ENCODE peak calls at places on chromosomes 6 and 20, in eight cellular contexts. F is left lung, R is omental fat pad, X is AG09309, Y is neural progenitor cell, H is upper lobe of left lung, B is AG04450, W is AG10803. O is an unnamed sample.

GRCh38 chr20:47358672-47359532 is 2.4 kb upstream of the ZMYND8 start:
- DNase-seq in R (no peak), B (no peak), F (peak), X (peak), H (peak), Y (peak), W (peak), O (no peak)

GRCh38 chr6:3438190-3439167 is 18.4 kb downstream of the SLC22A23 start:
- DNase-seq in R (no peak), Y (no peak), H (no peak), W (peak), B (peak), X (peak), F (no peak), O (no peak)

GRCh38 chr6:21033575-21034026 is 499.3 kb downstream of the CDKAL1 start:
- DNase-seq in X (peak), Y (no peak), B (peak), H (no peak), W (peak), F (peak), R (no peak), O (no peak)

GRCh38 chr20:62961310-62961783 is 8.8 kb downstream of the SLC17A9 start:
- DNase-seq in H (no peak), F (no peak), Y (peak), X (no peak), R (no peak), B (no peak), W (no peak), O (no peak)

GRCh38 chr6:52582996-52583395 is 6.1 kb upstream of the TRAM2 start:
- DNase-seq in R (no peak), Y (no peak), H (no peak), B (no peak), X (no peak), W (no peak), F (no peak), O (no peak)

GRCh38 chr20:17594443-17594842 is 24.6 kb downstream of the DSTN start:
- DNase-seq in R (no peak), Y (no peak), X (no peak), H (peak), B (peak), W (peak), F (peak), O (no peak)

GRCh38 chr6:4355241-4355640 is 219.9 kb upstream of the ECI2 start:
- DNase-seq in H (no peak), B (no peak), W (peak), Y (peak), X (peak), R (no peak), F (no peak), O (no peak)

GRCh38 chr6:170085475-170086401 is 205.1 kb downstream of the DLL1 start:
- DNase-seq in R (peak), W (no peak), X (no peak), H (peak), F (peak), B (no peak), Y (no peak), O (no peak)

GRCh38 chr6:7697432-7697819 is 28.5 kb upstream of the BMP6 start:
- DNase-seq in R (no peak), Y (no peak), F (no peak), H (no peak), X (no peak), W (no peak), B (no peak), O (no peak)

GRCh38 chr20:41086402-41087324 is 50.7 kb upstream of the PLCG1 start:
- DNase-seq in W (no peak), F (no peak), Y (no peak), B (no peak), R (no peak), H (no peak), X (no peak), O (no peak)

GRCh38 chr20:63597651-63598478 is 23.8 kb upstream of the HELZ2 start:
- DNase-seq in W (no peak), B (no peak), R (no peak), F (no peak), X (no peak), Y (no peak), H (no peak), O (no peak)

GRCh38 chr6:124961784-124962611 is at the start of gene RNF217:
- DNase-seq in Y (peak), X (no peak), F (peak), B (no peak), H (peak), W (peak), R (no peak), O (peak)

GRCh38 chr6:146543940-146544661 is 468 bp downstream of the RAB32 start:
- DNase-seq in B (no peak), R (peak), X (no peak), W (peak), F (peak), Y (peak), H (peak), O (no peak)

GRCh38 chr6:109257494-109257893 is 124.8 kb downstream of the CD164 start:
- DNase-seq in F (no peak), B (no peak), X (no peak), H (no peak), W (no peak), R (no peak), Y (no peak), O (no peak)

GRCh38 chr6:43981363-43981990 is 145.8 kb downstream of the MRPL14 start:
- DNase-seq in W (no peak), Y (no peak), B (no peak), F (no peak), H (peak), X (no peak), R (peak), O (peak)

GRCh38 chr6:155943635-155944034 is 488.0 kb upstream of the NOX3 start:
- DNase-seq in X (no peak), W (no peak), R (no peak), F (no peak), H (no peak), Y (no peak), B (peak), O (no peak)

GRCh38 chr20:60906555-60906954 is 345.5 kb upstream of the CDH4 start:
- DNase-seq in Y (no peak), W (no peak), B (no peak), F (no peak), X (no peak), H (no peak), R (no peak), O (no peak)

GRCh38 chr6:25026723-25027122 is 91.0 kb upstream of the RIPOR2 start:
- DNase-seq in Y (no peak), W (no peak), H (peak), X (no peak), B (no peak), F (peak), R (no peak), O (no peak)

GRCh38 chr6:116099036-116099435 is 1.6 kb upstream of the NT5DC1 start:
- DNase-seq in W (no peak), Y (no peak), F (no peak), R (no peak), H (no peak), B (no peak), X (no peak), O (no peak)

GRCh38 chr6:111566222-111566717 is 39.4 kb downstream of the TRAF3IP2 start:
- DNase-seq in H (no peak), W (no peak), X (no peak), R (no peak), F (no peak), Y (no peak), B (no peak), O (no peak)
- TF ChIP-seq CTCF in H (no peak), W (no peak), X (no peak), R (no peak), F (no peak), Y (no peak), B (no peak), O (no peak)

DNA sequence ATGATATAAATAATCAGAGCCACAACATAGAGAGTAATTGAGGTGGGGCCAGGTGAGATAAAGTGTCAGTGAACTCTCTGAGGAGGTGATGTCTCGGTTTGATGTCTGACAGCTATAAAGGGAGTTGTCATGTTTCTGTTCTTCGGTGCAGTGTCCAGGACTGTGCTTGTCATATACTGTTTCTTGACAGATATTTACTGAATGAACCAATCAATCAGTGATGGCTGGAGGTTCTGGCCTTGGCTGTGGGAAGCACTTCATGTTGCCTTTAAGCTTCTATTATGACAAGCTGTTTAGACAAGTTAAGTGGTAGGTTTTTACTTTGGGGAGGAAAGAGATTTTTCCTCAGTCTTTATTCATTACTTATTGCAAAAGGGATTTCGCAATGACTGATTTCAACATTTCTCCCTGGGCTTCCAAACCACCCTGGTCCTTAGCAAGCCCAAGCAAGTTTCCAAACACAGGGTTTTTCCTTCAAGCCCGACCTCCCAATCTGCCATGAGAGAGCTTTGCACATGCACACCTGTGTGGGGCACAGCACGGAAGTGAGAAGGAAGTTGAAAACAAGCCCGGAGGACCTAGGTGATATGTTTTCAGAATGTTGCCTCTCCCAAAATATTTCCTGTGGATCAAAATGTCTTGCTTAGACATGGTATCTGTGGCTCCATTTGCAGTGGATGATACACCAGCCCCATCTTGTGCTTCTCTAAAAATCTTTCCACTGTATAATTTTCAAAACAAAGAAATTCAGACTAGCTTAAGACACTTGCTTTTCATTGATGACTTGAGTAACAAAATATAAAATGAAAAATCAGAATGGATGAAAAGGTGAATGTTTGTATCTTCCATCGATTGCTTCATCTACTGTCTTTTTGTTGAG is 567.3 kb upstream of the BTBD3 start:
- DNase-seq in W (peak), X (peak), F (no peak), R (no peak), B (peak), Y (no peak), H (peak), O (no peak)
- TF ChIP-seq CTCF in W (peak), X (no peak), F (no peak), R (no peak), B (peak), Y (no peak), H (no peak), O (no peak)

DNA sequence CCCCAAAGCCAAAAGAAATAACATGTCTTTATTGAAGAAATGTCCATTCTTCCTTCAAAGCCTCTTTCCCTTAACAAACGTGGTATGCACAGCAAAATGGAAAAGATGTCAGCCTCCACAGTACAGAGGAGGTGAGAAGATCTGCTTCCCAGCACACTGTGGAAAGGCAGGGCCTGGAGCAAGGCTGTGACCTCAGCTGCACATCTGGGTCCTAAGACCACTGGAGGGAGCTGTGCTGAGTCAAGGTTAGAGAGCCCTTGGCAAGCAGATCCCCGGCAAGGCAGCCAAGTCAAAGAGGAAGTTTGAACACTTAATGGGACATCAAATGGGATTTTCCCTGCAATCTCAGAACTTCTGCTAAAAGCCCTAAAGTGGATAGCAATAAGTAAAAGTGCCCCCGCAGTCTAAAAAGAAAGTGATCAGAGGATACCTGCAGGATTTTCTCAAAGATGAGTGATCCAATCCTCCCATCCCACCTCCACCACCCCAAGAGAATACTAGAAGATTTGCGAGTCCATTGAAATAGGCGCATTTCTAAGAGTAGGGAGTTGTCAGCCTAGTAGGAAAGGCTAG is 39.4 kb downstream of the UNC5CL start:
- DNase-seq in R (peak), W (peak), B (no peak), Y (peak), H (peak), F (peak), X (no peak), O (no peak)
- TF ChIP-seq CTCF in R (no peak), W (peak), B (peak), Y (peak), H (no peak), F (peak), X (peak), O (no peak)

GRCh38 chr20:22862645-22863230 is 172.4 kb upstream of the SSTR4 start:
- DNase-seq in X (no peak), R (no peak), W (no peak), Y (no peak), H (no peak), F (no peak), B (no peak), O (no peak)
- TF ChIP-seq CTCF in X (no peak), R (no peak), W (no peak), Y (peak), H (peak), F (no peak), B (no peak), O (no peak)